ENCODE peak calls at places on chromosomes 4 and X, in four cellular contexts. T, Q, F and A are unnamed samples.

GRCh38 chrX:103663921-103664320 is 22.6 kb downstream of the MORF4L2 start:
- DNase-seq in T (no peak), Q (no peak), F (no peak), A (no peak)

GRCh38 chr4:95889662-95890061 is 49.8 kb downstream of the PDHA2 start:
- DNase-seq in T (no peak), Q (no peak), F (no peak), A (no peak)

GRCh38 chr4:119204898-119205297 is 7.6 kb upstream of the USP53 start:
- DNase-seq in T (no peak), Q (no peak), F (no peak), A (no peak)

GRCh38 chr4:24417206-24417605 is 167.1 kb downstream of the DHX15 start:
- DNase-seq in T (no peak), Q (no peak), F (no peak), A (no peak)

GRCh38 chr4:186240848-186241491 is 13.7 kb downstream of the KLKB1 start:
- DNase-seq in T (no peak), Q (no peak), F (no peak), A (no peak)

GRCh38 chr4:187370918-187371317 is 624.7 kb upstream of the ZFP42 start:
- DNase-seq in T (no peak), Q (no peak), F (no peak), A (no peak)

GRCh38 chr4:145681518-145681917 is 1.6 kb downstream of the C4orf51 start:
- DNase-seq in T (no peak), Q (no peak), F (no peak), A (no peak)

GRCh38 chrX:136453114-136453513 is 34.6 kb upstream of the BRS3 start:
- DNase-seq in T (no peak), Q (no peak), F (no peak), A (no peak)

GRCh38 chrX:44306336-44306735 is 37.1 kb downstream of the EFHC2 start:
- DNase-seq in T (no peak), Q (peak; percentile 64), F (peak; percentile 86), A (no peak)

GRCh38 chr4:2643555-2643954 is 107.1 kb downstream of the FAM193A start:
- DNase-seq in T (no peak), Q (no peak), F (no peak), A (no peak)

GRCh38 chr4:121270384-121270783 is 106.3 kb upstream of the TNIP3 start:
- DNase-seq in T (no peak), Q (no peak), F (no peak), A (no peak)

GRCh38 chr4:77676842-77677241 is 71.2 kb downstream of the CXCL13 start:
- DNase-seq in T (no peak), Q (no peak), F (no peak), A (no peak)

GRCh38 chr4:85522277-85522676 is 47.3 kb downstream of the ARHGAP24 start:
- DNase-seq in T (no peak), Q (no peak), F (no peak), A (no peak)

GRCh38 chr4:8710946-8711345 is 118.4 kb downstream of the CPZ start:
- DNase-seq in T (no peak), Q (no peak), F (no peak), A (no peak)

GRCh38 chr4:88522702-88523324 is 763 bp downstream of the PYURF start:
- DNase-seq in T (peak; percentile 9), Q (no peak), F (no peak), A (peak; percentile 24)

GRCh38 chr4:71229477-71230257 is 109.2 kb upstream of the SLC4A4 start:
- DNase-seq in T (no peak), Q (peak; percentile 21), F (peak; percentile 53), A (peak; percentile 66)

GRCh38 chrX:96713303-96713702 is 28.7 kb downstream of the DIAPH2 start:
- DNase-seq in T (no peak), Q (no peak), F (no peak), A (no peak)

GRCh38 chrX:105460366-105460765 is 239.9 kb upstream of the TEX13A start:
- DNase-seq in T (no peak), Q (peak; percentile 54), F (peak; percentile 27), A (no peak)

GRCh38 chrX:110219920-110220319 is 98.0 kb downstream of the AMMECR1 start:
- DNase-seq in T (no peak), Q (no peak), F (peak; percentile 49), A (peak; percentile 32)

GRCh38 chrX:140701480-140701879 is 8.1 kb upstream of the LINC00632 start:
- DNase-seq in T (no peak), Q (no peak), F (peak; percentile 24), A (peak; percentile 10)

GRCh38 chr4:186840771-186841301 is 117.2 kb upstream of the FAT1 start:
- DNase-seq in T (no peak), Q (no peak), F (no peak), A (peak; percentile 80)

GRCh38 chrX:53135581-53135980 is 41.6 kb downstream of the KANTR start:
- DNase-seq in T (no peak), Q (no peak), F (no peak), A (no peak)

GRCh38 chr4:152620915-152621314 is 58.9 kb downstream of the TMEM154 start:
- DNase-seq in T (no peak), Q (no peak), F (no peak), A (no peak)

GRCh38 chr4:27055226-27055760 is 194.7 kb downstream of the STIM2 start:
- DNase-seq in T (no peak), Q (no peak), F (no peak), A (no peak)

GRCh38 chr4:101142259-101142658 is 205.1 kb downstream of the PPP3CA start:
- DNase-seq in T (no peak), Q (no peak), F (no peak), A (no peak)

GRCh38 chr4:37742149-37742548 is 56.0 kb upstream of the RELL1 start:
- DNase-seq in T (no peak), Q (no peak), F (no peak), A (peak; percentile 7)

GRCh38 chrX:41441934-41442823 is 5.0 kb upstream of the NYX start:
- DNase-seq in T (peak; percentile 85), Q (peak; percentile 58), F (peak; percentile 89), A (peak; percentile 86)

GRCh38 chr4:8855781-8856245 is 15.8 kb downstream of the HMX1 start:
- DNase-seq in T (no peak), Q (no peak), F (no peak), A (no peak)

GRCh38 chrX:40201486-40201885 is 103.7 kb upstream of the BCOR start:
- DNase-seq in T (no peak), Q (no peak), F (no peak), A (no peak)

GRCh38 chr4:6890358-6890757 is 19.3 kb upstream of the TBC1D14 start:
- DNase-seq in T (no peak), Q (no peak), F (no peak), A (no peak)

GRCh38 chr4:2923141-2923551 is 40.1 kb downstream of the NOP14 start:
- DNase-seq in T (no peak), Q (no peak), F (no peak), A (no peak)